ENCODE peak calls at places on chromosomes 1 and 21, in four cellular contexts. J, N, L and K are unnamed samples.

GRCh38 chr21:42401164-42401563 is 2.5 kb upstream of the UBASH3A start:
- DNase-seq in N (no peak), J (no peak), L (no peak), K (no peak)

GRCh38 chr1:44237721-44238457 is 24.6 kb downstream of the DMAP1 start:
- DNase-seq in N (no peak), L (peak), J (peak), K (peak)

GRCh38 chr1:30412241-30413110 is 310.9 kb downstream of the MATN1 start:
- DNase-seq in N (no peak), J (peak), L (peak), K (no peak)

GRCh38 chr1:68361511-68361910 is 88.2 kb downstream of the RPE65 start:
- DNase-seq in L (no peak), J (no peak), N (no peak), K (no peak)

GRCh38 chr1:151475175-151475574 is 15.9 kb upstream of the POGZ start:
- DNase-seq in N (no peak), J (no peak), L (no peak), K (no peak)

GRCh38 chr1:195765099-195765498 is 843.1 kb downstream of the KCNT2 start:
- DNase-seq in N (no peak), J (no peak), L (no peak), K (no peak)

GRCh38 chr1:153627797-153628626 is at the start of gene S100A1:
- DNase-seq in N (no peak), J (peak), L (no peak), K (no peak)

GRCh38 chr1:92410706-92411105 is 76.0 kb downstream of the GFI1 start:
- DNase-seq in J (no peak), L (no peak), N (no peak), K (no peak)

GRCh38 chr1:202107321-202107761 is 15.4 kb upstream of the GPR37L1 start:
- DNase-seq in L (peak), J (no peak), N (no peak), K (no peak)

GRCh38 chr21:46557919-46558392 is 46.9 kb downstream of the S100B start:
- DNase-seq in J (no peak), L (no peak), N (no peak), K (no peak)

GRCh38 chr1:169148472-169149252 is 42.2 kb downstream of the ATP1B1 start:
- DNase-seq in N (no peak), J (no peak), L (no peak), K (no peak)

GRCh38 chr1:3413975-3414710 is 40.3 kb upstream of the ARHGEF16 start:
- DNase-seq in J (no peak), N (no peak), L (no peak), K (no peak)
- TF ChIP-seq CTCF in J (no peak), N (no peak), L (no peak), K (no peak)

GRCh38 chr1:14974361-14974760 is 179.2 kb upstream of the TMEM51 start:
- DNase-seq in L (no peak), J (no peak), N (no peak), K (no peak)
- H3K4me3 ChIP-seq in L (no peak), J (no peak), N (no peak), K (no peak)

GRCh38 chr1:109531205-109531779 is 8.4 kb upstream of the GPR61 start:
- DNase-seq in N (no peak), J (no peak), L (no peak), K (no peak)
- H3K27ac ChIP-seq in N (no peak), J (no peak), L (no peak), K (peak)

DNA sequence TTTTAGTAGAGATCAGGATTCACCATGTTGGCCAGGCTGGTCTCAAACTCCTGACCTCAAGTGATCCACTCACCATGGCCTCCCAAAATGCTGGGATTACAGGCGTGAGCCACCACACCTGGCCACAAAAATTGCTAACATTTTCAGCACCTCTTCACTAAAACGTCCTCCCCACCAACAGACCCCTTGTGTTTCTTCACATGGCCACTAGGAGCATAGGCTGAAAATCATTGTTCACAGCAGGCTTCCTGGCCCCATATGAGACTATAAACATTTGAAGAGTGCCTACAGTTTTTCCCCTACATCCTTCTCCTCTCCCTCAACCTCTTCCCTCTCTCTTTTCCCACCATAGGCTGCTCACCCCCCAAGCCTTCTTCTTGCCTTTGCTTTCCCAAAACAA is 28.0 kb upstream of the SFPQ start:
- DNase-seq in L (no peak), N (no peak), J (no peak), K (no peak)
- TF ChIP-seq CTCF in L (no peak), N (no peak), J (no peak), K (no peak)

GRCh38 chr1:157124855-157125254 is 13.3 kb downstream of the ETV3 start:
- DNase-seq in N (no peak), L (no peak), J (no peak), K (no peak)
- H3K4me3 ChIP-seq in N (no peak), L (no peak), J (no peak), K (no peak)

DNA sequence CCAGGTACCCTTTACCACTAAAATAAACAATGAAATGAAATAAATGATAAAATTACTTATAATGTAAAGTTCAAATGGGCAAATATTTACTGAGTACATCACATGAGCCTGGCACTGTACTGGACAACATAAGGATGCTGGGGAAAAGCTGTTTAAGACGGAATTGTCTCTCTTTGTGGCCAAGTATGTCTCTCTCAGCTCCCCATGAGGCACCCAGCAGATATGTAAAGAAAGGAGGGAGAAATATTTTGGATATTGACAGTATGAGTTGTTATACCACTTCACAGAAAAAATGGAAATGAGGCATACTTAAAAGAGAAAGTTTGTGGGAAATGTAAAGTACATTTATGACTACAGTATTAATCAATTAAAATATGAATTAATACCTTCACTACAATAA is 1.0 kb upstream of the TNFSF4 start:
- DNase-seq in J (no peak), L (no peak), N (no peak), K (no peak)
- H3K27ac ChIP-seq in J (no peak), L (no peak), N (no peak), K (no peak)

GRCh38 chr21:38805282-38806152 is at the start of gene ETS2:
- DNase-seq in J (peak), N (peak), L (peak), K (peak)

GRCh38 chr21:38806942-38807284 is 1.2 kb downstream of the ETS2 start:
- DNase-seq in L (no peak), J (no peak), N (no peak), K (no peak)

GRCh38 chr21:38804617-38805281 is 980 bp upstream of the ETS2 start:
- DNase-seq in J (peak), N (no peak), L (peak), K (peak)

GRCh38 chr21:38807481-38807880 is 1.8 kb downstream of the ETS2 start:
- DNase-seq in N (no peak), J (no peak), L (no peak), K (no peak)

DNA sequence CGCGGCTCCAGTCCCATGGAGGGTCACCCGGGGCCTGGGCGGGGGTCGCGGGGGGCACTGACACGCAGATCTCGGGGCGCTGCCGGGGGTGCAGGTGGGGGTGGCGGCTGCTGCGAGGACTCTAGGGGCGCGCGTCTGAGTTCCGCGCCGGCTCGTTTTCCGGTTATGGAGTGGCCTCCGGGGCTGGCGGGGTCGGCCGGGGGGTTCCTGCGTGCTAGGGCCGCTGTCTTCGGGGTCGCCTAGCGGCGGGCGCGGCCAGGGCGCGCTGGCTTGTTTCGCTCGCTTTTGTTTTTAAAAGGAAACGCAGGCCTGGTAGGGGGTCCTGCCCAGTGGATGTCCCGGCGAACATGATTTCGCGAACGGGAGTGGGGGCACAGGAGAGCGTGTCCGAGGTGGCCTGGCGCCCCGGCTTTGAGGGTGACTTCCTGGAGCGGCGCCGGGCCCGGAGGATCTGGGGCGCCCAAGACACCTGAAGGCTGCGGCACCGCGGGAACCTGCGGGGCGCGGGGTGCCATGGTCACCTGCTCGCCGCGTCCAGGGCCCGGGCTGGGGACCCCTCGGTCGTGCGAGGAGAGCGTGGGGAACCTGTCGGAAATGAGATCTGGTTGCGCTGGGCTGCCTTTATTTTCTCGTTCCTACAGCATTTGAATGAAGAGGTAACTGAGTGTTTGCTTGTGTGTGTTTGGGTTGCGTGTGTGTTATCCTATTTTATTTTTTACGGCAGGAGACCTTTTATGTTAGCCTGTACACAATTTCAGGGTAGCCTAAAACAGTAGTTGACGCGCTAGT is 618 bp downstream of the ETS2 start:
- DNase-seq in J (peak), L (no peak), N (no peak), K (peak)
- TF ChIP-seq CTCF in J (peak), L (no peak), N (no peak), K (no peak)

GRCh38 chr1:1421907-1422464 is 910 bp upstream of the ANKRD65 start:
- DNase-seq in L (no peak), N (no peak), J (no peak), K (no peak)

GRCh38 chr1:1419812-1420653 is 1.0 kb downstream of the ANKRD65 start:
- DNase-seq in L (no peak), N (no peak), J (no peak), K (peak)

GRCh38 chr1:1420654-1421134 is 382 bp downstream of the ANKRD65 start:
- DNase-seq in J (no peak), N (no peak), L (no peak), K (no peak)

GRCh38 chr1:1422465-1423244 is 1.6 kb upstream of the ANKRD65 start:
- DNase-seq in J (no peak), L (no peak), N (no peak), K (no peak)

GRCh38 chr1:1421147-1421906 is at the start of gene ANKRD65:
- DNase-seq in J (no peak), L (no peak), N (no peak), K (peak)
- H3K4me3 ChIP-seq in J (peak), L (peak), N (peak), K (peak)

GRCh38 chr21:32611471-32611997 is 643 bp downstream of the CFAP298 start:
- DNase-seq in L (peak), J (no peak), N (no peak), K (peak)
- H3K27ac ChIP-seq in L (peak), J (peak), N (peak), K (peak)

DNA sequence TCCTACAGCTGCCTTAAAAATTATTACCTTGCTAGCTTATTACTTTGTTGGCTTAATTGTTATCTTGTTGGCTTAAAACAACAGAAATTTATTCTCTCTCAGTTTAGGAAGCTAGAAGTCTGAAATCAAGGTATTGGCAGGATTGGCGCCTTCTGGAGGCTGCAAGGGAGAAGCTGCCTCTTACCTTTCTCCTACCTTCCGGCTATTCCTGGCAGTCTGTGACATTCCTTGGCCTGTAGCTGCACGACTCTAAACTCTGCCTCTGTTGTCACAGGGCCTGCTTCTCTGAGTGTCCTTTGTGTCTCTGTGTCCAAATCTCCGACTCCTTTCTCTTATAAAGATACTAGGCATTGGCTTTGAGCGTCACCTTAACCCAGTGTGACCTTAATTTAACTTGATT is 579.9 kb upstream of the B3GALT2 start:
- DNase-seq in J (no peak), L (no peak), N (no peak), K (no peak)
- TF ChIP-seq CTCF in J (no peak), L (no peak), N (no peak), K (no peak)